ENCODE peak calls at places on chromosome 19, in nine cellular contexts. N is lower leg skin, R is endodermal cell, S is stomach, C is GM23338, A is cardiac fibroblast, Z is BJ, I is AG04450, W is left ventricle myocardium inferior. M is an unnamed sample.

GRCh38 chr19:516884-517424 is 9.7 kb downstream of the TPGS1 start:
- DNase-seq in N (no peak), R (no peak), S (no peak), C (no peak), A (no peak), Z (no peak), I (no peak), W (no peak), M (no peak)

GRCh38 chr19:8302734-8303133 is 5.4 kb downstream of the CD320 start:
- DNase-seq in N (peak), R (no peak), S (peak), C (no peak), A (no peak), Z (no peak), I (no peak), W (no peak), M (no peak)

GRCh38 chr19:55385236-55385748 is 440 bp upstream of the RPL28 start:
- DNase-seq in N (peak), R (peak), S (peak), C (peak), A (peak), Z (peak), I (peak), W (peak), M (peak)

GRCh38 chr19:14507704-14508246 is 10.4 kb downstream of the DNAJB1 start:
- DNase-seq in N (no peak), R (no peak), S (no peak), C (no peak), A (peak), Z (peak), I (no peak), W (no peak), M (no peak)

GRCh38 chr19:48772503-48772953 is 17.2 kb downstream of the FGF21 start:
- DNase-seq in N (no peak), R (no peak), S (peak), C (no peak), A (no peak), Z (no peak), I (no peak), W (no peak), M (no peak)

GRCh38 chr19:38142176-38143035 is 81.6 kb downstream of the DPF1 start:
- DNase-seq in N (no peak), R (peak), S (peak), C (peak), A (peak), Z (no peak), I (no peak), W (peak), M (no peak)

GRCh38 chr19:2363419-2363818 is 3.4 kb downstream of the TMPRSS9 start:
- DNase-seq in N (no peak), R (no peak), S (no peak), C (no peak), A (no peak), Z (no peak), I (no peak), W (no peak), M (no peak)

GRCh38 chr19:7808108-7808507 is 21.9 kb upstream of the EVI5L start:
- DNase-seq in N (no peak), R (no peak), S (no peak), C (peak), A (no peak), Z (no peak), I (no peak), W (no peak), M (no peak)

GRCh38 chr19:33437351-33438015 is 64.0 kb downstream of the CEBPG start:
- DNase-seq in N (no peak), R (no peak), S (no peak), C (no peak), A (no peak), Z (no peak), I (no peak), W (peak), M (no peak)

GRCh38 chr19:16530540-16531379 is 11.5 kb downstream of the CHERP start:
- DNase-seq in N (no peak), R (no peak), S (no peak), C (no peak), A (no peak), Z (no peak), I (no peak), W (no peak), M (no peak)

GRCh38 chr19:5470264-5470671 is 15.1 kb downstream of the ZNRF4 start:
- DNase-seq in N (no peak), R (no peak), S (peak), C (no peak), A (no peak), Z (no peak), I (no peak), W (no peak), M (no peak)

GRCh38 chr19:18046066-18046718 is 38.2 kb downstream of the ARRDC2 start:
- DNase-seq in N (no peak), R (no peak), S (peak), C (no peak), A (peak), Z (peak), I (no peak), W (no peak), M (peak)

GRCh38 chr19:16040642-16041041 is 35.7 kb upstream of the TPM4 start:
- DNase-seq in N (peak), R (no peak), S (no peak), C (no peak), A (peak), Z (no peak), I (no peak), W (no peak), M (no peak)

GRCh38 chr19:18023596-18024212 is 15.7 kb downstream of the ARRDC2 start:
- DNase-seq in N (peak), R (no peak), S (peak), C (no peak), A (peak), Z (no peak), I (no peak), W (peak), M (peak)

GRCh38 chr19:15126511-15126910 is 19.3 kb downstream of the SYDE1 start:
- DNase-seq in N (no peak), R (no peak), S (no peak), C (no peak), A (no peak), Z (no peak), I (no peak), W (no peak), M (no peak)

GRCh38 chr19:15631817-15632216 is 8.9 kb upstream of the CYP4F3 start:
- DNase-seq in N (no peak), R (peak), S (no peak), C (peak), A (peak), Z (no peak), I (no peak), W (no peak), M (no peak)

GRCh38 chr19:11142528-11143171 is 12.9 kb downstream of the SPC24 start:
- DNase-seq in N (peak), R (peak), S (peak), C (peak), A (peak), Z (peak), I (peak), W (peak), M (peak)

GRCh38 chr19:19591133-19591825 is 27.2 kb downstream of the PBX4 start:
- DNase-seq in N (no peak), R (peak), S (peak), C (peak), A (peak), Z (peak), I (peak), W (no peak), M (no peak)

GRCh38 chr19:51296331-51297093 is 14.9 kb upstream of the IGLON5 start:
- DNase-seq in N (no peak), R (peak), S (no peak), C (peak), A (no peak), Z (no peak), I (no peak), W (no peak), M (no peak)

GRCh38 chr19:43809762-43810696 is 7.8 kb upstream of the LYPD5 start:
- DNase-seq in N (peak), R (no peak), S (no peak), C (peak), A (peak), Z (no peak), I (peak), W (no peak), M (no peak)

GRCh38 chr19:39828015-39828633 is 5.8 kb downstream of the DYRK1B start:
- DNase-seq in N (no peak), R (no peak), S (no peak), C (no peak), A (no peak), Z (no peak), I (no peak), W (no peak), M (no peak)

GRCh38 chr19:29587518-29587986 is 18.5 kb upstream of the POP4 start:
- DNase-seq in N (no peak), R (no peak), S (no peak), C (no peak), A (peak), Z (peak), I (no peak), W (no peak), M (no peak)

GRCh38 chr19:15328312-15328711 is 4.0 kb downstream of the BRD4 start:
- DNase-seq in N (no peak), R (no peak), S (no peak), C (no peak), A (peak), Z (no peak), I (no peak), W (no peak), M (no peak)

GRCh38 chr19:38015216-38015615 is 108.2 kb downstream of the SIPA1L3 start:
- DNase-seq in N (no peak), R (no peak), S (no peak), C (no peak), A (no peak), Z (no peak), I (no peak), W (no peak), M (no peak)

GRCh38 chr19:33373701-33374405 is at the start of gene CEBPG:
- DNase-seq in N (peak), R (no peak), S (peak), C (peak), A (peak), Z (no peak), I (no peak), W (peak), M (no peak)

GRCh38 chr19:12139309-12139708 is 841 bp downstream of the ZNF20 start:
- DNase-seq in N (peak), R (no peak), S (no peak), C (peak), A (peak), Z (no peak), I (no peak), W (no peak), M (no peak)

GRCh38 chr19:33197591-33198000 is 3.5 kb downstream of the LRP3 start:
- DNase-seq in N (no peak), R (no peak), S (no peak), C (no peak), A (no peak), Z (no peak), I (no peak), W (no peak), M (no peak)

GRCh38 chr19:46818812-46819211 is 30.4 kb upstream of the SLC1A5 start:
- DNase-seq in N (no peak), R (peak), S (no peak), C (peak), A (peak), Z (no peak), I (no peak), W (no peak), M (no peak)

GRCh38 chr19:48330012-48330681 is 4.8 kb downstream of the EMP3 start:
- DNase-seq in N (peak), R (peak), S (peak), C (peak), A (no peak), Z (no peak), I (no peak), W (peak), M (no peak)

GRCh38 chr19:55206664-55207500 is 2.4 kb downstream of the PTPRH start:
- DNase-seq in N (peak), R (peak), S (peak), C (peak), A (peak), Z (peak), I (peak), W (peak), M (peak)

GRCh38 chr19:6876790-6877189 is 10.6 kb upstream of the ADGRE1 start:
- DNase-seq in N (no peak), R (no peak), S (no peak), C (no peak), A (no peak), Z (no peak), I (no peak), W (no peak), M (no peak)

GRCh38 chr19:3455960-3456601 is 24.2 kb downstream of the SMIM24 start:
- DNase-seq in N (no peak), R (no peak), S (no peak), C (no peak), A (no peak), Z (no peak), I (no peak), W (no peak), M (no peak)
- TF ChIP-seq CTCF in N (no peak), R (no peak), S (no peak), C (no peak), A (no peak), Z (no peak), I (no peak), W (no peak), M (no peak)

GRCh38 chr19:4354282-4354681 is 10.9 kb downstream of the MPND start:
- DNase-seq in N (no peak), R (no peak), S (no peak), C (no peak), A (no peak), Z (no peak), I (no peak), W (no peak), M (no peak)
- TF ChIP-seq CTCF in N (no peak), R (no peak), S (no peak), C (no peak), A (no peak), Z (no peak), I (no peak), W (no peak), M (no peak)

GRCh38 chr19:58382997-58383603 is 2.3 kb upstream of the ZNF837 start:
- DNase-seq in N (no peak), R (peak), S (no peak), C (no peak), A (no peak), Z (no peak), I (no peak), W (no peak), M (no peak)
- TF ChIP-seq CTCF in N (no peak), R (no peak), S (no peak), C (no peak), A (no peak), Z (no peak), I (no peak), W (no peak), M (no peak)

GRCh38 chr19:41161903-41162302 is 31.1 kb upstream of the CYP2S1 start:
- DNase-seq in N (no peak), R (peak), S (no peak), C (peak), A (no peak), Z (no peak), I (no peak), W (no peak), M (no peak)
- TF ChIP-seq CTCF in N (no peak), R (peak), S (no peak), C (peak), A (no peak), Z (no peak), I (no peak), W (no peak), M (no peak)